ENCODE peak calls at places on chromosomes 6 and 20, in eight cellular contexts. One of them, this sample, is unnamed.
A peak's percentile ranks its signal among the peaks of the same experiment; 100 is the strongest.

GRCh38 chr6:80287607-80288006 is 181.1 kb downstream of the BCKDHB start:
- DNase-seq in NCI-H1417: no peak
- DNase-seq in NCI-H1694 treated with DMSO at 0.1 percent for 48 hours: no peak
- DNase-seq in HTR-8/SVneo: no peak
- DNase-seq in CD4-positive, CD25-positive, alpha-beta regulatory T cell: no peak
- DNase-seq in skeletal muscle cell: no peak
- DNase-seq in lower lobe of right lung: no peak
- DNase-seq in mucosa of gallbladder: no peak
- DNase-seq in this sample: no peak

GRCh38 chr20:9043364-9043763 is 25.5 kb upstream of the PLCB4 start:
- DNase-seq in NCI-H1694 treated with DMSO at 0.1 percent for 48 hours: no peak
- DNase-seq in lower lobe of right lung: no peak
- DNase-seq in CD4-positive, CD25-positive, alpha-beta regulatory T cell: no peak
- DNase-seq in HTR-8/SVneo: no peak
- DNase-seq in mucosa of gallbladder: no peak
- DNase-seq in NCI-H1417: no peak
- DNase-seq in skeletal muscle cell: no peak
- DNase-seq in this sample: no peak

GRCh38 chr20:31910071-31910803 is 39.8 kb downstream of the TTLL9 start:
- DNase-seq in NCI-H1417: no peak
- DNase-seq in mucosa of gallbladder: no peak
- DNase-seq in HTR-8/SVneo: no peak
- DNase-seq in skeletal muscle cell: no peak
- DNase-seq in lower lobe of right lung: no peak
- DNase-seq in NCI-H1694 treated with DMSO at 0.1 percent for 48 hours: no peak
- DNase-seq in CD4-positive, CD25-positive, alpha-beta regulatory T cell: no peak
- DNase-seq in this sample: no peak

GRCh38 chr20:13644010-13644409 is 5.3 kb upstream of the TASP1 start:
- DNase-seq in mucosa of gallbladder: no peak
- DNase-seq in HTR-8/SVneo: no peak
- DNase-seq in CD4-positive, CD25-positive, alpha-beta regulatory T cell: no peak
- DNase-seq in skeletal muscle cell: no peak
- DNase-seq in NCI-H1417: no peak
- DNase-seq in lower lobe of right lung: no peak
- DNase-seq in NCI-H1694 treated with DMSO at 0.1 percent for 48 hours: no peak
- DNase-seq in this sample: no peak

GRCh38 chr6:74480561-74480960 is 725.3 kb downstream of the COL12A1 start:
- DNase-seq in NCI-H1694 treated with DMSO at 0.1 percent for 48 hours: no peak
- DNase-seq in CD4-positive, CD25-positive, alpha-beta regulatory T cell: no peak
- DNase-seq in mucosa of gallbladder: no peak
- DNase-seq in skeletal muscle cell: no peak
- DNase-seq in HTR-8/SVneo: no peak
- DNase-seq in NCI-H1417: no peak
- DNase-seq in lower lobe of right lung: no peak
- DNase-seq in this sample: no peak

GRCh38 chr20:34647737-34648136 is 29.2 kb downstream of the PIGU start:
- DNase-seq in lower lobe of right lung: no peak
- DNase-seq in CD4-positive, CD25-positive, alpha-beta regulatory T cell: no peak
- DNase-seq in NCI-H1694 treated with DMSO at 0.1 percent for 48 hours: no peak
- DNase-seq in skeletal muscle cell: no peak
- DNase-seq in NCI-H1417: no peak
- DNase-seq in mucosa of gallbladder: no peak
- DNase-seq in HTR-8/SVneo: no peak
- DNase-seq in this sample: no peak

GRCh38 chr20:37392441-37393195 is 46.7 kb downstream of the SRC start:
- DNase-seq in mucosa of gallbladder: no peak
- DNase-seq in NCI-H1417: no peak
- DNase-seq in skeletal muscle cell: no peak
- DNase-seq in HTR-8/SVneo: no peak
- DNase-seq in lower lobe of right lung: peak; percentile 38
- DNase-seq in CD4-positive, CD25-positive, alpha-beta regulatory T cell: no peak
- DNase-seq in NCI-H1694 treated with DMSO at 0.1 percent for 48 hours: no peak
- DNase-seq in this sample: no peak

GRCh38 chr6:63352587-63353281 is 33.0 kb upstream of the LGSN start:
- DNase-seq in CD4-positive, CD25-positive, alpha-beta regulatory T cell: no peak
- DNase-seq in mucosa of gallbladder: peak; percentile 45
- DNase-seq in skeletal muscle cell: peak; percentile 21
- DNase-seq in NCI-H1417: no peak
- DNase-seq in NCI-H1694 treated with DMSO at 0.1 percent for 48 hours: peak; percentile 11
- DNase-seq in HTR-8/SVneo: peak; percentile 10
- DNase-seq in lower lobe of right lung: no peak
- DNase-seq in this sample: no peak

GRCh38 chr6:113599444-113599843 is 257.7 kb upstream of the MARCKS start:
- DNase-seq in skeletal muscle cell: no peak
- DNase-seq in HTR-8/SVneo: no peak
- DNase-seq in mucosa of gallbladder: no peak
- DNase-seq in lower lobe of right lung: no peak
- DNase-seq in NCI-H1417: peak; percentile 30
- DNase-seq in NCI-H1694 treated with DMSO at 0.1 percent for 48 hours: no peak
- DNase-seq in CD4-positive, CD25-positive, alpha-beta regulatory T cell: no peak
- DNase-seq in this sample: no peak

GRCh38 chr6:14807130-14807529 is 438.7 kb upstream of the JARID2 start:
- DNase-seq in NCI-H1694 treated with DMSO at 0.1 percent for 48 hours: no peak
- DNase-seq in skeletal muscle cell: no peak
- DNase-seq in CD4-positive, CD25-positive, alpha-beta regulatory T cell: no peak
- DNase-seq in lower lobe of right lung: no peak
- DNase-seq in mucosa of gallbladder: no peak
- DNase-seq in NCI-H1417: no peak
- DNase-seq in HTR-8/SVneo: no peak
- DNase-seq in this sample: no peak

GRCh38 chr6:39189915-39190544 is 39.2 kb downstream of the KCNK5 start:
- DNase-seq in NCI-H1694 treated with DMSO at 0.1 percent for 48 hours: no peak
- DNase-seq in skeletal muscle cell: no peak
- DNase-seq in NCI-H1417: peak; percentile 7
- DNase-seq in lower lobe of right lung: peak; percentile 70
- DNase-seq in mucosa of gallbladder: no peak
- DNase-seq in CD4-positive, CD25-positive, alpha-beta regulatory T cell: no peak
- DNase-seq in HTR-8/SVneo: peak; percentile 27
- DNase-seq in this sample: no peak

GRCh38 chr6:143998686-143999085 is 9.4 kb downstream of the PLAGL1 start:
- DNase-seq in mucosa of gallbladder: no peak
- DNase-seq in lower lobe of right lung: no peak
- DNase-seq in HTR-8/SVneo: no peak
- DNase-seq in skeletal muscle cell: no peak
- DNase-seq in NCI-H1417: no peak
- DNase-seq in CD4-positive, CD25-positive, alpha-beta regulatory T cell: no peak
- DNase-seq in NCI-H1694 treated with DMSO at 0.1 percent for 48 hours: no peak
- DNase-seq in this sample: no peak

GRCh38 chr6:152575621-152576150 is 61.5 kb downstream of the SYNE1 start:
- DNase-seq in NCI-H1694 treated with DMSO at 0.1 percent for 48 hours: no peak
- DNase-seq in NCI-H1417: no peak
- DNase-seq in CD4-positive, CD25-positive, alpha-beta regulatory T cell: no peak
- DNase-seq in lower lobe of right lung: no peak
- DNase-seq in HTR-8/SVneo: no peak
- DNase-seq in skeletal muscle cell: no peak
- DNase-seq in mucosa of gallbladder: no peak
- DNase-seq in this sample: no peak

GRCh38 chr6:149275621-149276020 is 41.9 kb upstream of the TAB2 start:
- DNase-seq in CD4-positive, CD25-positive, alpha-beta regulatory T cell: no peak
- DNase-seq in skeletal muscle cell: no peak
- DNase-seq in HTR-8/SVneo: no peak
- DNase-seq in NCI-H1417: no peak
- DNase-seq in lower lobe of right lung: no peak
- DNase-seq in NCI-H1694 treated with DMSO at 0.1 percent for 48 hours: no peak
- DNase-seq in mucosa of gallbladder: no peak
- DNase-seq in this sample: no peak

GRCh38 chr6:136317023-136317649 is 27.5 kb upstream of the BCLAF1 start:
- DNase-seq in lower lobe of right lung: no peak
- DNase-seq in mucosa of gallbladder: peak; percentile 58
- DNase-seq in NCI-H1417: peak; percentile 45
- DNase-seq in NCI-H1694 treated with DMSO at 0.1 percent for 48 hours: peak; percentile 54
- DNase-seq in CD4-positive, CD25-positive, alpha-beta regulatory T cell: peak; percentile 72
- DNase-seq in HTR-8/SVneo: peak; percentile 58
- DNase-seq in skeletal muscle cell: peak; percentile 17
- DNase-seq in this sample: peak; percentile 50

GRCh38 chr6:120874422-120874821 is 459.9 kb downstream of the TBC1D32 start:
- DNase-seq in NCI-H1417: no peak
- DNase-seq in skeletal muscle cell: no peak
- DNase-seq in lower lobe of right lung: peak; percentile 13
- DNase-seq in mucosa of gallbladder: no peak
- DNase-seq in HTR-8/SVneo: no peak
- DNase-seq in CD4-positive, CD25-positive, alpha-beta regulatory T cell: no peak
- DNase-seq in NCI-H1694 treated with DMSO at 0.1 percent for 48 hours: no peak
- DNase-seq in this sample: no peak